ENCODE peak calls at places on chromosomes 7 and 10, in seven cellular contexts. J is CD8-positive, alpha-beta memory T cell; V is neural progenitor cell; H is CD8-positive, alpha-beta T cell; F is effector memory CD4-positive, alpha-beta T cell; U is Karpas-422; M is body of pancreas. A is an unnamed sample.

GRCh38 chr10:27948191-27948590 is 50.7 kb downstream of the ODAD2 start:
- DNase-seq in J (no peak), V (no peak), H (no peak), F (no peak), U (no peak), M (no peak), A (no peak)

GRCh38 chr10:100114460-100114859 is 32.8 kb upstream of the CPN1 start:
- DNase-seq in J (no peak), V (no peak), H (no peak), F (no peak), U (no peak), M (no peak), A (no peak)

GRCh38 chr7:65554-65953 is 126.8 kb upstream of the FAM20C start:
- DNase-seq in J (no peak), V (no peak), H (no peak), F (no peak), U (no peak), M (peak), A (no peak)

GRCh38 chr10:73874267-73875138 is at the start of gene CAMK2G:
- DNase-seq in J (peak), V (peak), H (peak), F (peak), U (peak), M (peak), A (no peak)

GRCh38 chr10:34345383-34345782 is 469.7 kb downstream of the PARD3 start:
- DNase-seq in J (no peak), V (no peak), H (no peak), F (no peak), U (no peak), M (no peak), A (no peak)

GRCh38 chr10:109306698-109307097 is 616.6 kb downstream of the XPNPEP1 start:
- DNase-seq in J (no peak), V (no peak), H (no peak), F (no peak), U (no peak), M (no peak), A (no peak)

GRCh38 chr7:31550432-31550831 is 36.5 kb downstream of the ITPRID1 start:
- DNase-seq in J (no peak), V (no peak), H (no peak), F (no peak), U (no peak), M (peak), A (peak)

GRCh38 chr10:43177588-43177987 is 39.3 kb downstream of the CSGALNACT2 start:
- DNase-seq in J (no peak), V (no peak), H (no peak), F (no peak), U (no peak), M (no peak), A (no peak)

GRCh38 chr7:11458736-11459483 is 373.1 kb downstream of the THSD7A start:
- DNase-seq in J (no peak), V (no peak), H (no peak), F (no peak), U (no peak), M (peak), A (no peak)

GRCh38 chr7:112874909-112875308 is 84.7 kb upstream of the TMEM168 start:
- DNase-seq in J (no peak), V (no peak), H (no peak), F (no peak), U (no peak), M (no peak), A (no peak)

GRCh38 chr10:101233443-101233842 is 4.2 kb upstream of the LBX1 start:
- DNase-seq in J (no peak), V (no peak), H (no peak), F (no peak), U (no peak), M (no peak), A (no peak)

GRCh38 chr10:101235766-101236165 is 6.5 kb upstream of the LBX1 start:
- DNase-seq in J (no peak), V (peak), H (no peak), F (no peak), U (no peak), M (no peak), A (no peak)

GRCh38 chr10:101234333-101234732 is 5.1 kb upstream of the LBX1 start:
- DNase-seq in J (no peak), V (no peak), H (no peak), F (no peak), U (no peak), M (no peak), A (no peak)

GRCh38 chr10:101231912-101232689 is 2.8 kb upstream of the LBX1 start:
- DNase-seq in J (no peak), V (no peak), H (no peak), F (no peak), U (no peak), M (no peak), A (no peak)

DNA sequence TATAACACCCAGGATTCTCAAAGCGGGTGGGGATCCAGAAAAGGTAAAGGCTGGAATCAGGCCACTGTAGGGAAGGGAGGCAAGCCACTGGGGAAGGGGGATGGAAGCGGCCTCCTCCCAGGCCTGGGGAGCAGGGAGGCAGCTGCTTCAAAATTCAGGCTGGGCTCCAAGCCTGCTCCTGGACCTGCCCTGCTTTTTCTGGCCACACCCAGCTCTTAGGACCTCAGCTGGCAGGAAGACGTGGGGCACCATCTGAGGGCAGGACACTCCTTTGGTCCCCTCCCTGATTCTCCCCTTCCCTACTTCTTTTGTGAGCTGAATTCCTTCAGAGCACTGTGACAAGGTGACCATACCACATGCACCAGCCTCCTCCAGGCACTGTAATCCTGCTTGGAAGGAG is 4.6 kb upstream of the LBX1 start:
- DNase-seq in J (no peak), V (no peak), H (no peak), F (no peak), U (no peak), M (no peak), A (no peak)
- H3K27ac ChIP-seq in J (no peak), V (no peak), H (no peak), F (no peak), U (no peak), M (no peak), A (no peak)

DNA sequence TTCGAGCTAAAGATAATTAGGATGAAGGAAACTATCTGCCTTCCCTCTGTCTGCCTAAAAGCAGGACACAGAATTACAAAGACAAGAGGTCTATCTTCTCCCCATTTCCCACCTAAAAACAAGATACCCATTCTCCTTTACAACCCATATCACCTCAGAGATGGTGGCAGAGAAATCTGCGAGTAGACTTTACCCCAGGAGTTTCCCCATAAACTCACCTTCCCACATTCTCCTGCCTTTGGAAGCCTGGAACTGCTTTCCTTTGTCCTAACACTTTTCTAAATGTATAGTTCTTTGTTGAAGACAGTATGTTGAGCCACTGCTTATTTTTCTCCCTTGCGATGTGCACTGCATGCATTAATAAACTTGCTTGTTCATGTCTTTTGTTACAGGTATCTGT is 8.0 kb downstream of the SHTN1 start:
- DNase-seq in J (no peak), V (no peak), H (no peak), F (no peak), U (no peak), M (no peak), A (no peak)
- H3K27ac ChIP-seq in J (no peak), V (peak), H (no peak), F (no peak), U (no peak), M (no peak), A (peak)

DNA sequence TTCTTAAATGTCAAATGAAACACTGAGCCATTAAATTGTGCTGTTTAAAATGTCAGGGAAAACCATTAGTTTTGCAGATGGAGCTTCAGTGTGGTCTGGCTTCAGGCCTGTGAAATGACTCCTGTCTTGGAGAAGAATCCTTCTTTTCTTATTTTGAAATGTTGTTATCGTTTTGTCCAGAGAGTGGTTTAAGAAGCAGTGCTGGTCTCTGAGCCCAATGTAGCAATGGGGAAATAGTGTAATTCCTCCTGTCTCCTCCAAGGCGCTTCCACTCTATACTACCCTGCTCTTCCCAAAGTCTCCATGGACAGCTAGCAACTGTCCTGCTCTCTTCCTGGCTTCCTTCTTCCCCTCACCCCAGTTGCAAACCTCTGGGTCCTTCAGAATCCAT is 177.6 kb downstream of the REEP3 start:
- DNase-seq in J (no peak), V (no peak), H (no peak), F (no peak), U (no peak), M (no peak), A (no peak)
- H3K27ac ChIP-seq in J (no peak), V (no peak), H (no peak), F (no peak), U (peak), M (peak), A (no peak)

GRCh38 chr10:72099054-72099921 is 10.9 kb upstream of the SPOCK2 start:
- DNase-seq in J (no peak), V (no peak), H (no peak), F (no peak), U (no peak), M (no peak), A (no peak)

GRCh38 chr10:72096115-72097000 is 8.0 kb upstream of the SPOCK2 start:
- DNase-seq in J (no peak), V (peak), H (no peak), F (no peak), U (no peak), M (no peak), A (no peak)

GRCh38 chr10:72098301-72099053 is 10.1 kb upstream of the SPOCK2 start:
- DNase-seq in J (no peak), V (no peak), H (no peak), F (no peak), U (no peak), M (no peak), A (no peak)

GRCh38 chr10:72095195-72095594 is 6.8 kb upstream of the SPOCK2 start:
- DNase-seq in J (no peak), V (no peak), H (no peak), F (no peak), U (no peak), M (no peak), A (no peak)

DNA sequence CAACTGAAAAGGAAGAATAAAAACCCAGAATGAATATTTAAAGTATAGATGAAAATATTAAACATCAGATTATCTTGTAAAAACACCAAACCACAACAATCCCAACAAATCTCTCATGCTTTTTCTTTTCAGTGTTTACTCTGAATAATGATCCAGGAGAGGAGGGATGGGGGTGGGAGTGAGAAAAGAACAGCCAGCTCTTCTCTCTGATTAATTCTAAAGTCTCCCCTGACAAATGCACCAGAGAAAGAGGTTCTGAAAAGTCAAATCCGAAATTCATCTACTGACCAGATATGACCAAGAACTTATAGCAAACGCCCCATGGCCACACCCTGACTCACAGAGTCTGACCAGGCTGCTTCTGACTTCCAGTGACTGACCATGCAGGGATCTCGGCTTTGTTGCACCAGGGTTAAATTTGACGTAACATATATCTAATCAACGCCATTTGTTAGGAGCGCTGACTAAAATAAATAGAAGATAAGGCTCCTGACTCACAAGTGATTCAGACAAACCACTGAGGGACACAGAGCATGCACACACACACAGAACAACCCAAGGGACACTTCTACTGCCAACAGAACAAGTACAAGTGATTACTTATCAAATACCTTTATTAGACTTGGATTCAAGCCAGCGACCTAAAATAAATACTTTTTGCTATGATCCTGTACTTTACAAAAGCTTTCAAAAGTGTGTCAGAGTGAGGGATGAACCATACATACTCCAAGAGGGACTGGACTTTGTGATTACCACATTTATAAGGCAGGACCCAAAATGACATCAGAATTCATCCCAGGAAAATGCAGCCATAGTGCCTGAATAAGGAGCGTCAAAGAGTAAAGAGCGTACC is 9.3 kb upstream of the SPOCK2 start:
- DNase-seq in J (no peak), V (no peak), H (no peak), F (no peak), U (no peak), M (peak), A (no peak)
- H3K27ac ChIP-seq in J (peak), V (no peak), H (no peak), F (no peak), U (no peak), M (peak), A (no peak)

GRCh38 chr10:132613566-132614348 is 76.2 kb downstream of the INPP5A start:
- DNase-seq in J (peak), V (no peak), H (no peak), F (no peak), U (no peak), M (peak), A (no peak)

GRCh38 chr10:132611026-132611910 is 73.7 kb downstream of the INPP5A start:
- DNase-seq in J (peak), V (no peak), H (no peak), F (no peak), U (no peak), M (peak), A (no peak)

GRCh38 chr10:132611986-132612385 is 74.4 kb downstream of the INPP5A start:
- DNase-seq in J (peak), V (no peak), H (no peak), F (no peak), U (no peak), M (peak), A (no peak)

GRCh38 chr10:132614431-132615341 is 77.1 kb downstream of the INPP5A start:
- DNase-seq in J (peak), V (no peak), H (no peak), F (no peak), U (no peak), M (peak), A (no peak)

DNA sequence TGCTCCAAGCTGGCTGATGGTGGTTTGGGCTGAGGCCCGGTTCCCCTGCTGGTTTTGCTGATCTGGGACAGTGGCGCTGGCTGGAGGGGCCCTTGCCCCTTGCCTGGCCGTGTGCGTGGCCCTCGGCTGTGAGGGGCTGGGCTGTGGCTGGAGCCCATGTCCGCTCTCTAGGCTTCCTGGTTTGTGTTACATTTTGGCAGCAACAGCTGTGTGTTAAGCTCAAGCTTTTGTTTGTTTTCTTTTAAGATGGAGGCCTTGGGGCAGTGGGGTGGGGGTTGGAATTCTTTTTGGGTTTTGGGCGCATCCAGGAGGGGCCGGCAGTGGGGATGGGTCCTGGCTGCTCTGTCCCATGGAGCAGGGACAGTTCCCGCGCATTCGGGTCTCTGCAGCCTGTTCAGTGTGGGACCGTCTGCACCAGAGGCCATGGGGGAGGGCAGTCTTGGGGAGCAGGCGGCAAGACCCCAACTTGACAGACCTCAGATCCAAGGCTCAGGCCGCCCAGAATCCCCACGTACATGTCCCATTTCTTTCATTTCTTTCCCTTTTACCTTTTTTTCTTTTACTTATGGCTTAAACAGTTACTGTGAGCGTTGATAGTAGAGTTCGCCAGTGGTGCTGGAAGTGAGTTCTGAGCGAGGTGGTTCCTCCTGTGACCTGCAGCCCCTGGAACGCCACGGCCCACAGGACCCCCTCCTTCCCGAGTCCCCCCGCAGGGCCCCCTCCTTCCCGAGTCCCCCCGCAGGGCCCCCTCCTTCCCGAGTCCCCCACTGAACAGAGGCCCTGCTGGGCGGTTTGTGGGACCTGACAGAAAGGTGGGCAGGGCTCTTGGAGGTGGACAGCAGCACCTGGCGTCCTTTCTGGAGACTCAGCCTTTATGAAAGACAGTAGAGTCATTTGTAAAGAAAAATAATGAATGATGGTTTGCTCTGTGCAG is 75.3 kb downstream of the INPP5A start:
- DNase-seq in J (peak), V (peak), H (no peak), F (no peak), U (no peak), M (peak), A (no peak)
- H3K27ac ChIP-seq in J (no peak), V (no peak), H (no peak), F (no peak), U (no peak), M (no peak), A (no peak)

DNA sequence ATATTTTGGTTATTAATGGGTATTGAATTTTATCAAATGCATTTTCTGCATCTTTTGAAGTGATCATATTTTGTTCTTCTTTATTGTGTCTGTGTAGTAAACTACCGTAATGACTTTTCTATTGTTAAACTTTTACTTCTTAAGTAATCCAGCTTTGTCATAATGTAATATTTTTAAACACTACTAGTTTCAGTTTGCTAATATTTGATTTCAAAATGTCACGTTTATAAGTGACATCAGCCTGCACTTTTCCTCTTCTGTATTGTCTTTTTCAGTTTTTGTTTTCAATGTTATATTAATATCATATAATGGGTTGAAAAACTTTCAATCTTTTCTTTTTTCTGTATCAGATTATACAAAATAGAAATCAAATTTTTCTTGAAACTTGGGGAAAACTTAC is 71.6 kb upstream of the ANKRD1 start:
- DNase-seq in J (no peak), V (no peak), H (no peak), F (no peak), U (no peak), M (no peak), A (no peak)
- H3K27ac ChIP-seq in J (no peak), V (no peak), H (no peak), F (no peak), U (no peak), M (no peak), A (no peak)

GRCh38 chr7:97430001-97430400 is 301.9 kb upstream of the TAC1 start:
- DNase-seq in J (no peak), V (no peak), H (no peak), F (no peak), U (no peak), M (no peak), A (no peak)
- H3K27ac ChIP-seq in J (no peak), V (no peak), H (no peak), F (no peak), U (no peak), M (no peak), A (no peak)

GRCh38 chr10:125033146-125033924 is 91.4 kb downstream of the ZRANB1 start:
- DNase-seq in J (no peak), V (no peak), H (no peak), F (no peak), U (no peak), M (no peak), A (no peak)
- H3K27ac ChIP-seq in J (no peak), V (no peak), H (no peak), F (no peak), U (no peak), M (no peak), A (no peak)